ENCODE peak calls at places on chromosomes 1 and 21, in eight cellular contexts. B is Right ventricle myocardium superior, W is NCI-H1105, J is A549, E is tibial artery, N is GM06990, F is endodermal cell, O is sigmoid colon. T is an unnamed sample.

GRCh38 chr21:34885636-34886553 is 163.2 kb downstream of the RUNX1 start:
- DNase-seq in B (no peak), W (no peak), J (no peak), E (no peak), N (no peak), F (peak), O (no peak), T (no peak)

GRCh38 chr21:31985398-31985797 is 112.6 kb downstream of the HUNK start:
- DNase-seq in B (no peak), W (no peak), J (no peak), E (no peak), N (no peak), F (no peak), O (no peak), T (no peak)

GRCh38 chr1:226360106-226360746 is 47.7 kb downstream of the PARP1 start:
- DNase-seq in B (no peak), W (no peak), J (no peak), E (no peak), N (peak), F (no peak), O (no peak), T (no peak)

GRCh38 chr1:226309398-226310122 is 596 bp upstream of the LIN9 start:
- DNase-seq in B (no peak), W (no peak), J (peak), E (no peak), N (no peak), F (no peak), O (peak), T (no peak)

GRCh38 chr1:97680460-97680859 is 240.4 kb downstream of the DPYD start:
- DNase-seq in B (no peak), W (no peak), J (no peak), E (no peak), N (no peak), F (no peak), O (no peak), T (no peak)

GRCh38 chr1:2228684-2229031 is 539 bp downstream of the SKI start:
- DNase-seq in B (peak), W (no peak), J (peak), E (no peak), N (peak), F (peak), O (no peak), T (no peak)

GRCh38 chr1:62233926-62234450 is 39.3 kb downstream of the L1TD1 start:
- DNase-seq in B (no peak), W (no peak), J (no peak), E (no peak), N (no peak), F (no peak), O (no peak), T (no peak)

GRCh38 chr1:22502167-22502566 is 50.5 kb downstream of the ZBTB40 start:
- DNase-seq in B (no peak), W (no peak), J (no peak), E (no peak), N (no peak), F (no peak), O (no peak), T (no peak)

GRCh38 chr21:16587671-16588379 is 858.0 kb downstream of the USP25 start:
- DNase-seq in B (no peak), W (no peak), J (no peak), E (no peak), N (no peak), F (peak), O (peak), T (peak)

GRCh38 chr1:102318104-102318806 is 321.5 kb upstream of the OLFM3 start:
- DNase-seq in B (no peak), W (no peak), J (no peak), E (no peak), N (no peak), F (no peak), O (no peak), T (no peak)

T was measured in fibroblast of the conjunctiva.